ENCODE peak calls at places on chromosome 15, in four cellular contexts. F is adrenal gland, N is choroid plexus epithelial cell, X is neural progenitor cell. W is an unnamed sample.

GRCh38 chr15:24752354-24752753 is 76.8 kb downstream of the NPAP1 start:
- DNase-seq in F (no peak), N (no peak), X (peak), W (no peak)

GRCh38 chr15:50017522-50017921 is 101.5 kb downstream of the ATP8B4 start:
- DNase-seq in F (no peak), N (peak), X (no peak), W (peak)

GRCh38 chr15:30924353-30924752 is 20.6 kb downstream of the FAN1 start:
- DNase-seq in F (no peak), N (peak), X (no peak), W (peak)

GRCh38 chr15:70035719-70036077 is 62.0 kb downstream of the TLE3 start:
- DNase-seq in F (no peak), N (no peak), X (no peak), W (no peak)

GRCh38 chr15:71291247-71291646 is 176.0 kb downstream of the THSD4 start:
- DNase-seq in F (no peak), N (peak), X (no peak), W (peak)

GRCh38 chr15:40151499-40151898 is 9.4 kb upstream of the BUB1B start:
- DNase-seq in F (no peak), N (no peak), X (no peak), W (no peak)

GRCh38 chr15:79896131-79896633 is 632 bp downstream of the MTHFS start:
- DNase-seq in F (no peak), N (no peak), X (peak), W (no peak)

GRCh38 chr15:71746719-71747118 is 63.6 kb upstream of the NR2E3 start:
- DNase-seq in F (no peak), N (no peak), X (no peak), W (no peak)

GRCh38 chr15:58014040-58014439 is 51.5 kb downstream of the ALDH1A2 start:
- DNase-seq in F (no peak), N (no peak), X (no peak), W (no peak)

GRCh38 chr15:40906947-40907802 is 12.9 kb downstream of the VPS18 start:
- DNase-seq in F (peak), N (peak), X (no peak), W (peak)

GRCh38 chr15:36941798-36942197 is 158.6 kb downstream of the MEIS2 start:
- DNase-seq in F (no peak), N (no peak), X (no peak), W (no peak)

GRCh38 chr15:63166219-63166618 is 8.9 kb upstream of the RPS27L start:
- DNase-seq in F (no peak), N (peak), X (no peak), W (peak)

GRCh38 chr15:73832657-73833056 is 40.7 kb upstream of the TBC1D21 start:
- DNase-seq in F (no peak), N (peak), X (peak), W (no peak)

GRCh38 chr15:36161781-36162212 is 417.6 kb upstream of the CDIN1 start:
- DNase-seq in F (no peak), N (peak), X (peak), W (peak)

GRCh38 chr15:28094732-28095521 is 4.2 kb downstream of the OCA2 start:
- DNase-seq in F (no peak), N (no peak), X (peak), W (no peak)

GRCh38 chr15:33068531-33068990 is 126.0 kb downstream of the FMN1 start:
- DNase-seq in F (no peak), N (no peak), X (peak), W (no peak)

GRCh38 chr15:39553947-39554731 is 26.7 kb upstream of the THBS1 start:
- DNase-seq in F (no peak), N (no peak), X (no peak), W (no peak)

GRCh38 chr15:37517106-37517505 is 416.8 kb upstream of the MEIS2 start:
- DNase-seq in F (no peak), N (no peak), X (no peak), W (no peak)

GRCh38 chr15:67050062-67050461 is 15.3 kb upstream of the SMAD3 start:
- DNase-seq in F (no peak), N (peak), X (no peak), W (peak)

GRCh38 chr15:41734079-41734478 is 40.2 kb upstream of the MAPKBP1 start:
- DNase-seq in F (peak), N (peak), X (no peak), W (peak)

GRCh38 chr15:38683382-38684242 is 119.0 kb upstream of the RASGRP1 start:
- DNase-seq in F (peak), N (peak), X (peak), W (peak)

GRCh38 chr15:74827632-74828031 is 1.2 kb downstream of the CPLX3 start:
- DNase-seq in F (no peak), N (no peak), X (no peak), W (no peak)

GRCh38 chr15:73346735-73347312 is 21.9 kb downstream of the HCN4 start:
- DNase-seq in F (peak), N (peak), X (peak), W (peak)

GRCh38 chr15:27449041-27449440 is 478.1 kb downstream of the GABRG3 start:
- DNase-seq in F (no peak), N (peak), X (peak), W (peak)

GRCh38 chr15:40953713-40954074 is 423 bp downstream of the CHAC1 start:
- DNase-seq in F (no peak), N (no peak), X (peak), W (no peak)

GRCh38 chr15:88331291-88331690 is 74.8 kb upstream of the NTRK3 start:
- DNase-seq in F (peak), N (peak), X (peak), W (peak)

GRCh38 chr15:76533060-76533955 is 196.7 kb downstream of the ISL2 start:
- DNase-seq in F (no peak), N (peak), X (no peak), W (no peak)
- TF ChIP-seq CTCF in F (no peak), N (no peak), X (no peak), W (no peak)

GRCh38 chr15:60297047-60297446 is 100.7 kb downstream of the ANXA2 start:
- DNase-seq in F (no peak), N (no peak), X (no peak), W (no peak)

GRCh38 chr15:60301024-60301423 is 96.8 kb downstream of the ANXA2 start:
- DNase-seq in F (no peak), N (no peak), X (no peak), W (no peak)

DNA sequence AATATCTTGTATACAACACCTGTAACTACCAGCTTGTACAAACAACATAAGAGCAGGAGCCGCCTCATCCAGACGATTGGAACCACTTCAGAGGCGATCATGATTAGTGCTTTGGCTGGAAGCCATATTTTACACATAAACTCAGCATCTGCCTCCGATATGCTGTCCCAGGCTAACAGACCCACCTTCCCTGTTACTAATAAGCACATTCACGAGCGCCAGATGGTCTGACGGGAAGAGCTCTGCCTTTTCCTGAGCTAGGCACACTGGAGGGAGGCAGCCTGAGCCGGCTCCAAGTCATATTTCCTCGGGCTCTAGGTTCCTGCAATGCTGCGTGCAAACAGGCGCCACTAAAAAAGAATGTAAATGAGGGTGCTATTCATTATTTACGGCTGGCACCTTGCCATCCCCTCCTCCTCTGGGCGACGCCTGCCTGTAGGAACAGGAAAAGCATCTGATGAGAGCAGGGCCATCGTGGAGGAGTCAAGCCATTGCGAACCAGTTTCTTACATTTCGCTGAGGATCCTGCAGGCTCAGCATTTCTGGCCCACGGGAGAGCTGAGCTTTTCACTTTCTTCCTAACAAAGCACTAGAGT is 98.2 kb downstream of the ANXA2 start:
- DNase-seq in F (no peak), N (no peak), X (peak), W (peak)
- TF ChIP-seq CTCF in F (no peak), N (no peak), X (peak), W (peak)

DNA sequence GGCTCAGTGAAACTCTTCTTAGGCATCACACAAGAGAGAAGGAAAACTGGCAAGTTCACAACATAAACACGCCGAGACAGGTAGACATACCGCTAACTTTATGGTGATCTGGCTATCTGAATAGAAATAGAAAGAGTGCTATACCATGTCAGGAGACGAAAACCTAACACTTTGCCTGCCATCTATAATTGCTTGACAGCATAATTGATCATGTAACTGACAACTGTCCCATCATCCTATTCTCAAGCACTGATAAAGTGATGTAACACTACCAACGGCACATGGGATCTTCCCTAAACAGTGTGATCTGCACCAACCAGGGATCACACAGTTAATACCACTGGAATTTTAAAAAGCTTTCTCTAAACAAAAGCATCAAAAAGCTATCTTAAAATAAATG is 270.9 kb upstream of the NSMCE3 start:
- DNase-seq in F (no peak), N (no peak), X (no peak), W (no peak)
- TF ChIP-seq CTCF in F (no peak), N (no peak), X (no peak), W (no peak)

GRCh38 chr15:56817266-56817665 is 84.0 kb upstream of the ZNF280D start:
- DNase-seq in F (no peak), N (peak), X (peak), W (peak)

GRCh38 chr15:56817690-56818089 is 84.4 kb upstream of the ZNF280D start:
- DNase-seq in F (no peak), N (no peak), X (no peak), W (no peak)

GRCh38 chr15:56820333-56820732 is 87.0 kb upstream of the ZNF280D start:
- DNase-seq in F (no peak), N (no peak), X (no peak), W (no peak)

GRCh38 chr15:56824174-56824573 is 90.9 kb upstream of the ZNF280D start:
- DNase-seq in F (no peak), N (no peak), X (no peak), W (peak)

GRCh38 chr15:56821721-56822425 is 88.6 kb upstream of the ZNF280D start:
- DNase-seq in F (peak), N (peak), X (peak), W (peak)
- TF ChIP-seq CTCF in F (peak), N (peak), X (peak), W (peak)

DNA sequence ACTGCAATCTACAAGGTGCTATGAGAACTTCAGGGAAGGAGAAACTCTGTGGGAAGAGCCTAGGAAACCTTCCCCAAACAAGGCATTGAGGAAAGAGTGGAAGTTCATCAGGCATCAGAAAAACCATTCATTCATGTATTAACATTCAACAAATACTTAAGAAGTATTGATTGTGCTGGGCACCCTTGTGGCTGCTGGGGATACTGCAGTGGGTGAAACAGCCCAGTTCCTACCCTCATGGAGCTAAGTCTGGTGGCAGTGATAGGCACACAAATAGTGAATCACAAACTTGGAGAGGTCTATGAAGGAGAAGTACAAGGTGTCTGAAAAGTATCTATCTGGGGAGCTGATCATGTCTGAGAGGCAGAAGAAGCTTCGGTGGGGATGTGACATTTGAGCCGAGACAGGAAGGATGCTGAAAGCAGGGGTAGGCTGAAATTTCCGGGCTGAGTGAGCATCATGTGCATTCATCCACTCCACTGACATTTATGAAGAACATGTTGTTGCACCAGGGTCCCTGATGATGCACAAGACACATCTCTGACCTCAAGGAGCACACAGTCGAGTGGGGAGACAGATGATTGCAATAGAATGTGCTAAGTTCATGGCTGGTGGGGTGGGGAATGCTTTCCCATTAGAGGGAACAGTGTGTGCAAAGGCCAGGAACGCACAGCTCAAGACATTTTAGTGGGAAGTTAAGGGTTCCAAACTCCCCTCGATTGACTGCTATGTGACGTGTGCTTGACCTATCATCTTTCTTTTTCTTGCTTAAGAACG is 309.0 kb upstream of the ICE2 start:
- DNase-seq in F (no peak), N (peak), X (no peak), W (no peak)
- TF ChIP-seq CTCF in F (peak), N (peak), X (peak), W (peak)

GRCh38 chr15:22884344-22884743 is 45.9 kb downstream of the NIPA2 start:
- DNase-seq in F (no peak), N (peak), X (peak), W (no peak)
- TF ChIP-seq CTCF in F (peak), N (peak), X (peak), W (no peak)